ENCODE peak calls at places on chromosomes 3 and 15, in nine cellular contexts. H is neural progenitor cell, A is AG09319, I is HFFc6, G is colonic mucosa, M is mammary epithelial cell, K is lower leg skin, Z is mucosa of descending colon, B is AG09309. X is an unnamed sample.

GRCh38 chr3:65338571-65338970 is 650.8 kb upstream of the ADAMTS9 start:
- DNase-seq in H (no peak), A (no peak), I (peak; percentile 19), G (no peak), M (peak; percentile 11), K (no peak), Z (no peak), B (no peak), X (no peak)

GRCh38 chr3:28308196-28308595 is 40.3 kb upstream of the ZCWPW2 start:
- DNase-seq in H (no peak), A (no peak), I (no peak), G (no peak), M (no peak), K (no peak), Z (no peak), B (no peak), X (no peak)

GRCh38 chr3:71874618-71875017 is 89.7 kb upstream of the PROK2 start:
- DNase-seq in H (no peak), A (no peak), I (no peak), G (no peak), M (no peak), K (no peak), Z (no peak), B (no peak), X (no peak)

GRCh38 chr3:52193059-52193458 is 4.9 kb upstream of the ALAS1 start:
- DNase-seq in H (no peak), A (no peak), I (peak; percentile 69), G (no peak), M (peak; percentile 66), K (no peak), Z (no peak), B (no peak), X (no peak)

GRCh38 chr15:40329804-40330203 is 6.3 kb downstream of the INAFM2 start:
- DNase-seq in H (no peak), A (no peak), I (no peak), G (no peak), M (no peak), K (no peak), Z (no peak), B (no peak), X (no peak)

GRCh38 chr3:195183071-195183776 is 87.7 kb downstream of the XXYLT1 start:
- DNase-seq in H (no peak), A (no peak), I (no peak), G (no peak), M (no peak), K (no peak), Z (no peak), B (no peak), X (no peak)

GRCh38 chr3:181722156-181722555 is 10.4 kb downstream of the SOX2 start:
- DNase-seq in H (peak; percentile 78), A (no peak), I (no peak), G (no peak), M (no peak), K (no peak), Z (no peak), B (no peak), X (no peak)

GRCh38 chr3:177914224-177914623 is 622.0 kb upstream of the KCNMB2 start:
- DNase-seq in H (no peak), A (no peak), I (no peak), G (no peak), M (no peak), K (no peak), Z (no peak), B (no peak), X (no peak)

GRCh38 chr15:100373037-100373896 is 31.5 kb upstream of the ADAMTS17 start:
- DNase-seq in H (peak; percentile 32), A (no peak), I (no peak), G (no peak), M (no peak), K (no peak), Z (no peak), B (no peak), X (no peak)

GRCh38 chr3:149717391-149718056 is 34.8 kb downstream of the COMMD2 start:
- DNase-seq in H (peak; percentile 77), A (peak; percentile 60), I (peak; percentile 72), G (peak; percentile 48), M (peak; percentile 59), K (peak; percentile 60), Z (no peak), B (peak; percentile 53), X (no peak)

GRCh38 chr3:72538070-72538745 is 310.0 kb downstream of the SHQ1 start:
- DNase-seq in H (no peak), A (no peak), I (no peak), G (no peak), M (no peak), K (no peak), Z (no peak), B (no peak), X (no peak)

GRCh38 chr3:136444581-136444980 is 194.4 kb downstream of the PCCB start:
- DNase-seq in H (no peak), A (no peak), I (no peak), G (no peak), M (no peak), K (no peak), Z (no peak), B (no peak), X (no peak)

GRCh38 chr3:106769045-106769444 is 608.2 kb upstream of the CCDC54 start:
- DNase-seq in H (no peak), A (no peak), I (no peak), G (no peak), M (no peak), K (no peak), Z (no peak), B (no peak), X (no peak)

GRCh38 chr3:18988619-18989229 is 159.6 kb upstream of the KCNH8 start:
- DNase-seq in H (peak; percentile 61), A (no peak), I (no peak), G (no peak), M (peak; percentile 8), K (no peak), Z (no peak), B (no peak), X (no peak)

GRCh38 chr3:37942646-37943045 is 47.9 kb upstream of the VILL start:
- DNase-seq in H (no peak), A (no peak), I (no peak), G (no peak), M (no peak), K (no peak), Z (no peak), B (no peak), X (no peak)

GRCh38 chr3:66011098-66011655 is 27.5 kb downstream of the MAGI1 start:
- DNase-seq in H (no peak), A (no peak), I (no peak), G (no peak), M (no peak), K (no peak), Z (no peak), B (no peak), X (no peak)

GRCh38 chr3:165884518-165884917 is 47.3 kb upstream of the BCHE start:
- DNase-seq in H (no peak), A (no peak), I (no peak), G (no peak), M (no peak), K (no peak), Z (no peak), B (no peak), X (no peak)

GRCh38 chr3:151431940-151432339 is 28.9 kb downstream of the IGSF10 start:
- DNase-seq in H (no peak), A (no peak), I (peak; percentile 53), G (no peak), M (peak; percentile 53), K (no peak), Z (no peak), B (peak; percentile 31), X (no peak)

GRCh38 chr3:72724070-72724469 is 124.2 kb downstream of the SHQ1 start:
- DNase-seq in H (no peak), A (no peak), I (no peak), G (no peak), M (peak; percentile 93), K (no peak), Z (no peak), B (no peak), X (no peak)

GRCh38 chr3:149443545-149443912 is 31.0 kb upstream of the TM4SF4 start:
- DNase-seq in H (no peak), A (no peak), I (no peak), G (no peak), M (no peak), K (no peak), Z (no peak), B (no peak), X (no peak)

GRCh38 chr3:43024183-43024865 is 45.2 kb downstream of the GASK1A start:
- DNase-seq in H (no peak), A (no peak), I (no peak), G (no peak), M (no peak), K (no peak), Z (no peak), B (no peak), X (peak; percentile 51)

GRCh38 chr3:5304789-5305680 is 117.5 kb downstream of the EDEM1 start:
- DNase-seq in H (peak; percentile 78), A (peak; percentile 29), I (peak; percentile 29), G (peak; percentile 55), M (peak; percentile 48), K (no peak), Z (no peak), B (no peak), X (no peak)

GRCh38 chr3:126245811-126246727 is 65.7 kb upstream of the ALDH1L1 start:
- DNase-seq in H (peak; percentile 72), A (peak; percentile 30), I (peak; percentile 43), G (peak; percentile 53), M (no peak), K (no peak), Z (peak; percentile 23), B (peak; percentile 11), X (no peak)
- TF ChIP-seq CTCF in H (peak; percentile 60), A (peak; percentile 55), I (peak; percentile 81), G (no peak), M (peak; percentile 73), K (no peak), Z (no peak), B (peak; percentile 69), X (peak; percentile 55)

GRCh38 chr3:47762233-47762632 is 19.5 kb downstream of the SMARCC1 start:
- DNase-seq in H (no peak), A (no peak), I (no peak), G (no peak), M (no peak), K (no peak), Z (no peak), B (no peak), X (no peak)
- TF ChIP-seq CTCF in H (no peak), A (no peak), I (no peak), G (no peak), M (no peak), K (no peak), Z (no peak), B (no peak), X (no peak)

GRCh38 chr15:90087454-90088154 is 14.7 kb downstream of the IDH2 start:
- DNase-seq in H (no peak), A (no peak), I (peak; percentile 27), G (no peak), M (no peak), K (no peak), Z (no peak), B (no peak), X (no peak)
- TF ChIP-seq CTCF in H (no peak), A (no peak), I (no peak), G (no peak), M (peak; percentile 32), K (no peak), Z (no peak), B (peak; percentile 20), X (no peak)

DNA sequence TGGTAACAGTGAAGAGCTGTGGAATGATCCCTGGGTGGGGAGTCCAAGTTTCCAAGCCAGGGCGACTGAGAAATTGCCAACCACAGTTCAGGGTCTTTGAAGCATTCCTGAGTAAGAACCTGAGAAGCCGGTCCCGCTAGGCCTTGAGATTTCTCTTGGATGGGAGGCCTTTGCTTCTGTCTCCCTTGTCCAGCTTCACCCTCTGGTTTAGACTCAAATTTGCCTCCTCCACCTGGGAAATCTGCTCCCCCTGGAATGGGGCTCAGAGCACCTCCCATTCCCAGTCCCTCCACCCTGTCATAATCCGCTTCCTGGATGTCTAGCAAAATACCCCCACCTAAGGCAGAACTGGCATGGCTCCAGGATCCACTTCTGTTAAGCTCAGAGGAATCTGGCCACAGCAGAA is 127.8 kb upstream of the DLG1 start:
- DNase-seq in H (no peak), A (no peak), I (no peak), G (no peak), M (no peak), K (no peak), Z (no peak), B (no peak), X (peak; percentile 24)
- TF ChIP-seq CTCF in H (no peak), A (no peak), I (no peak), G (no peak), M (no peak), K (no peak), Z (no peak), B (no peak), X (no peak)